ENCODE peak calls at places on chromosome 18, in eight cellular contexts. One of them, this sample, is unnamed.

GRCh38 chr18:79487198-79488165 is 91.8 kb downstream of the NFATC1 start:
- DNase-seq in D341Med: no peak
- DNase-seq in activated naive CD4-positive, alpha-beta T cell treated with Interleukin-2 at 50 U/mL for 16 hours: no peak
- DNase-seq in COR-L47: no peak
- DNase-seq in amygdala: no peak
- DNase-seq in HTR-8/SVneo: no peak
- DNase-seq in choroid plexus epithelial cell: no peak
- DNase-seq in endodermal cell: no peak
- DNase-seq in this sample: no peak

GRCh38 chr18:3114456-3114855 is 101.5 kb upstream of the LPIN2 start:
- DNase-seq in choroid plexus epithelial cell: no peak
- DNase-seq in D341Med: no peak
- DNase-seq in amygdala: no peak
- DNase-seq in activated naive CD4-positive, alpha-beta T cell treated with Interleukin-2 at 50 U/mL for 16 hours: no peak
- DNase-seq in endodermal cell: no peak
- DNase-seq in HTR-8/SVneo: no peak
- DNase-seq in COR-L47: no peak
- DNase-seq in this sample: peak

GRCh38 chr18:63265322-63265721 is 54.2 kb downstream of the BCL2 start:
- DNase-seq in D341Med: no peak
- DNase-seq in COR-L47: no peak
- DNase-seq in activated naive CD4-positive, alpha-beta T cell treated with Interleukin-2 at 50 U/mL for 16 hours: no peak
- DNase-seq in HTR-8/SVneo: no peak
- DNase-seq in endodermal cell: no peak
- DNase-seq in choroid plexus epithelial cell: no peak
- DNase-seq in amygdala: no peak
- DNase-seq in this sample: no peak

GRCh38 chr18:23540867-23541266 is 37.6 kb downstream of the RMC1 start:
- DNase-seq in amygdala: peak
- DNase-seq in endodermal cell: no peak
- DNase-seq in activated naive CD4-positive, alpha-beta T cell treated with Interleukin-2 at 50 U/mL for 16 hours: no peak
- DNase-seq in HTR-8/SVneo: no peak
- DNase-seq in choroid plexus epithelial cell: peak
- DNase-seq in D341Med: no peak
- DNase-seq in COR-L47: no peak
- DNase-seq in this sample: peak

GRCh38 chr18:32310119-32310518 is 120.3 kb downstream of the MEP1B start:
- DNase-seq in activated naive CD4-positive, alpha-beta T cell treated with Interleukin-2 at 50 U/mL for 16 hours: no peak
- DNase-seq in COR-L47: peak
- DNase-seq in choroid plexus epithelial cell: peak
- DNase-seq in HTR-8/SVneo: no peak
- DNase-seq in D341Med: no peak
- DNase-seq in amygdala: no peak
- DNase-seq in endodermal cell: no peak
- DNase-seq in this sample: peak

GRCh38 chr18:74541703-74542555 is 7.6 kb downstream of the CNDP1 start:
- DNase-seq in activated naive CD4-positive, alpha-beta T cell treated with Interleukin-2 at 50 U/mL for 16 hours: no peak
- DNase-seq in endodermal cell: peak
- DNase-seq in D341Med: no peak
- DNase-seq in COR-L47: no peak
- DNase-seq in amygdala: peak
- DNase-seq in HTR-8/SVneo: no peak
- DNase-seq in choroid plexus epithelial cell: no peak
- DNase-seq in this sample: no peak

GRCh38 chr18:25164837-25165791 is 186.9 kb downstream of the ZNF521 start:
- DNase-seq in HTR-8/SVneo: no peak
- DNase-seq in choroid plexus epithelial cell: peak
- DNase-seq in endodermal cell: no peak
- DNase-seq in D341Med: no peak
- DNase-seq in COR-L47: no peak
- DNase-seq in activated naive CD4-positive, alpha-beta T cell treated with Interleukin-2 at 50 U/mL for 16 hours: no peak
- DNase-seq in amygdala: no peak
- DNase-seq in this sample: peak

GRCh38 chr18:41266616-41267015 is 688.4 kb upstream of the PIK3C3 start:
- DNase-seq in activated naive CD4-positive, alpha-beta T cell treated with Interleukin-2 at 50 U/mL for 16 hours: no peak
- DNase-seq in HTR-8/SVneo: no peak
- DNase-seq in COR-L47: no peak
- DNase-seq in D341Med: no peak
- DNase-seq in choroid plexus epithelial cell: peak
- DNase-seq in amygdala: no peak
- DNase-seq in endodermal cell: no peak
- DNase-seq in this sample: peak

GRCh38 chr18:21443776-21444464 is 156.6 kb downstream of the ESCO1 start:
- DNase-seq in HTR-8/SVneo: no peak
- DNase-seq in amygdala: no peak
- DNase-seq in D341Med: no peak
- DNase-seq in choroid plexus epithelial cell: no peak
- DNase-seq in activated naive CD4-positive, alpha-beta T cell treated with Interleukin-2 at 50 U/mL for 16 hours: no peak
- DNase-seq in endodermal cell: no peak
- DNase-seq in COR-L47: no peak
- DNase-seq in this sample: no peak

GRCh38 chr18:40356153-40356552 is 1598.9 kb upstream of the PIK3C3 start:
- DNase-seq in amygdala: no peak
- DNase-seq in HTR-8/SVneo: no peak
- DNase-seq in activated naive CD4-positive, alpha-beta T cell treated with Interleukin-2 at 50 U/mL for 16 hours: no peak
- DNase-seq in endodermal cell: no peak
- DNase-seq in COR-L47: no peak
- DNase-seq in choroid plexus epithelial cell: no peak
- DNase-seq in D341Med: no peak
- DNase-seq in this sample: no peak

GRCh38 chr18:22699629-22700028 is 233.5 kb upstream of the RBBP8 start:
- DNase-seq in amygdala: no peak
- DNase-seq in activated naive CD4-positive, alpha-beta T cell treated with Interleukin-2 at 50 U/mL for 16 hours: no peak
- DNase-seq in choroid plexus epithelial cell: no peak
- DNase-seq in HTR-8/SVneo: no peak
- DNase-seq in endodermal cell: no peak
- DNase-seq in D341Med: no peak
- DNase-seq in COR-L47: no peak
- DNase-seq in this sample: no peak

GRCh38 chr18:40415224-40415791 is 1539.7 kb upstream of the PIK3C3 start:
- DNase-seq in activated naive CD4-positive, alpha-beta T cell treated with Interleukin-2 at 50 U/mL for 16 hours: no peak
- DNase-seq in choroid plexus epithelial cell: no peak
- DNase-seq in amygdala: no peak
- DNase-seq in D341Med: no peak
- DNase-seq in COR-L47: no peak
- DNase-seq in HTR-8/SVneo: no peak
- DNase-seq in endodermal cell: no peak
- DNase-seq in this sample: no peak

GRCh38 chr18:26804474-26804873 is 61.0 kb downstream of the AQP4 start:
- DNase-seq in endodermal cell: peak
- DNase-seq in D341Med: peak
- DNase-seq in activated naive CD4-positive, alpha-beta T cell treated with Interleukin-2 at 50 U/mL for 16 hours: no peak
- DNase-seq in COR-L47: peak
- DNase-seq in amygdala: peak
- DNase-seq in HTR-8/SVneo: no peak
- DNase-seq in choroid plexus epithelial cell: peak
- DNase-seq in this sample: no peak

GRCh38 chr18:63236990-63237389 is 82.6 kb downstream of the BCL2 start:
- DNase-seq in endodermal cell: no peak
- DNase-seq in choroid plexus epithelial cell: no peak
- DNase-seq in amygdala: peak
- DNase-seq in D341Med: no peak
- DNase-seq in activated naive CD4-positive, alpha-beta T cell treated with Interleukin-2 at 50 U/mL for 16 hours: no peak
- DNase-seq in HTR-8/SVneo: no peak
- DNase-seq in COR-L47: no peak
- DNase-seq in this sample: no peak

GRCh38 chr18:79904357-79905147 is 46.9 kb downstream of the SLC66A2 start:
- DNase-seq in HTR-8/SVneo: no peak
- DNase-seq in amygdala: no peak
- DNase-seq in choroid plexus epithelial cell: no peak
- DNase-seq in D341Med: no peak
- DNase-seq in endodermal cell: no peak
- DNase-seq in activated naive CD4-positive, alpha-beta T cell treated with Interleukin-2 at 50 U/mL for 16 hours: no peak
- DNase-seq in COR-L47: no peak
- DNase-seq in this sample: no peak

GRCh38 chr18:50162486-50163304 is 32.3 kb downstream of the MYO5B start:
- DNase-seq in D341Med: no peak
- DNase-seq in amygdala: no peak
- DNase-seq in HTR-8/SVneo: no peak
- DNase-seq in activated naive CD4-positive, alpha-beta T cell treated with Interleukin-2 at 50 U/mL for 16 hours: no peak
- DNase-seq in choroid plexus epithelial cell: no peak
- DNase-seq in COR-L47: no peak
- DNase-seq in endodermal cell: no peak
- DNase-seq in this sample: no peak

GRCh38 chr18:37254256-37254880 is 311.2 kb downstream of the CELF4 start:
- DNase-seq in choroid plexus epithelial cell: no peak
- DNase-seq in COR-L47: no peak
- DNase-seq in HTR-8/SVneo: no peak
- DNase-seq in amygdala: no peak
- DNase-seq in endodermal cell: no peak
- DNase-seq in activated naive CD4-positive, alpha-beta T cell treated with Interleukin-2 at 50 U/mL for 16 hours: no peak
- DNase-seq in D341Med: no peak
- DNase-seq in this sample: no peak

GRCh38 chr18:58723810-58724602 is 52.7 kb downstream of the MALT1 start:
- DNase-seq in amygdala: no peak
- DNase-seq in D341Med: no peak
- DNase-seq in HTR-8/SVneo: no peak
- DNase-seq in choroid plexus epithelial cell: no peak
- DNase-seq in activated naive CD4-positive, alpha-beta T cell treated with Interleukin-2 at 50 U/mL for 16 hours: no peak
- DNase-seq in endodermal cell: no peak
- DNase-seq in COR-L47: no peak
- DNase-seq in this sample: peak

GRCh38 chr18:13235326-13235937 is 16.9 kb downstream of the LDLRAD4 start:
- DNase-seq in HTR-8/SVneo: no peak
- DNase-seq in amygdala: no peak
- DNase-seq in COR-L47: no peak
- DNase-seq in choroid plexus epithelial cell: no peak
- DNase-seq in activated naive CD4-positive, alpha-beta T cell treated with Interleukin-2 at 50 U/mL for 16 hours: no peak
- DNase-seq in D341Med: no peak
- DNase-seq in endodermal cell: peak
- DNase-seq in this sample: no peak

GRCh38 chr18:53941601-53942335 is 282.7 kb downstream of the MBD2 start:
- DNase-seq in D341Med: no peak
- DNase-seq in HTR-8/SVneo: no peak
- DNase-seq in activated naive CD4-positive, alpha-beta T cell treated with Interleukin-2 at 50 U/mL for 16 hours: no peak
- DNase-seq in endodermal cell: no peak
- DNase-seq in COR-L47: no peak
- DNase-seq in choroid plexus epithelial cell: no peak
- DNase-seq in amygdala: no peak
- DNase-seq in this sample: no peak

GRCh38 chr18:5543854-5544389 is at the start of gene EPB41L3:
- DNase-seq in amygdala: no peak
- DNase-seq in COR-L47: peak
- DNase-seq in choroid plexus epithelial cell: peak
- DNase-seq in HTR-8/SVneo: no peak
- DNase-seq in activated naive CD4-positive, alpha-beta T cell treated with Interleukin-2 at 50 U/mL for 16 hours: no peak
- DNase-seq in D341Med: peak
- DNase-seq in endodermal cell: peak
- DNase-seq in this sample: no peak

GRCh38 chr18:48657446-48658120 is 118.8 kb downstream of the CTIF start:
- DNase-seq in HTR-8/SVneo: no peak
- DNase-seq in endodermal cell: no peak
- DNase-seq in activated naive CD4-positive, alpha-beta T cell treated with Interleukin-2 at 50 U/mL for 16 hours: no peak
- DNase-seq in D341Med: no peak
- DNase-seq in COR-L47: no peak
- DNase-seq in choroid plexus epithelial cell: peak
- DNase-seq in amygdala: peak
- DNase-seq in this sample: no peak

GRCh38 chr18:48571619-48572384 is 33.0 kb downstream of the CTIF start:
- DNase-seq in choroid plexus epithelial cell: no peak
- DNase-seq in amygdala: no peak
- DNase-seq in HTR-8/SVneo: no peak
- DNase-seq in COR-L47: no peak
- DNase-seq in D341Med: no peak
- DNase-seq in activated naive CD4-positive, alpha-beta T cell treated with Interleukin-2 at 50 U/mL for 16 hours: no peak
- DNase-seq in endodermal cell: no peak
- DNase-seq in this sample: no peak

GRCh38 chr18:12766986-12767433 is 64.2 kb downstream of the PSMG2 start:
- DNase-seq in D341Med: no peak
- DNase-seq in HTR-8/SVneo: no peak
- DNase-seq in COR-L47: no peak
- DNase-seq in activated naive CD4-positive, alpha-beta T cell treated with Interleukin-2 at 50 U/mL for 16 hours: no peak
- DNase-seq in choroid plexus epithelial cell: no peak
- DNase-seq in amygdala: no peak
- DNase-seq in endodermal cell: peak
- DNase-seq in this sample: no peak

GRCh38 chr18:33146009-33146408 is 294.5 kb downstream of the CCDC178 start:
- DNase-seq in amygdala: no peak
- DNase-seq in activated naive CD4-positive, alpha-beta T cell treated with Interleukin-2 at 50 U/mL for 16 hours: no peak
- DNase-seq in COR-L47: no peak
- DNase-seq in HTR-8/SVneo: no peak
- DNase-seq in D341Med: no peak
- DNase-seq in endodermal cell: no peak
- DNase-seq in choroid plexus epithelial cell: peak
- DNase-seq in this sample: no peak

GRCh38 chr18:57753063-57753462 is 50.1 kb downstream of the ATP8B1 start:
- DNase-seq in choroid plexus epithelial cell: no peak
- DNase-seq in amygdala: no peak
- DNase-seq in HTR-8/SVneo: no peak
- DNase-seq in activated naive CD4-positive, alpha-beta T cell treated with Interleukin-2 at 50 U/mL for 16 hours: no peak
- DNase-seq in D341Med: no peak
- DNase-seq in COR-L47: no peak
- DNase-seq in endodermal cell: no peak
- DNase-seq in this sample: no peak

GRCh38 chr18:23890589-23890988 is 124.0 kb upstream of the TTC39C start:
- DNase-seq in HTR-8/SVneo: peak
- DNase-seq in endodermal cell: no peak
- DNase-seq in activated naive CD4-positive, alpha-beta T cell treated with Interleukin-2 at 50 U/mL for 16 hours: no peak
- DNase-seq in amygdala: no peak
- DNase-seq in D341Med: no peak
- DNase-seq in choroid plexus epithelial cell: peak
- DNase-seq in COR-L47: no peak
- DNase-seq in this sample: no peak

GRCh38 chr18:59041819-59042476 is 97.7 kb upstream of the SEC11C start:
- DNase-seq in activated naive CD4-positive, alpha-beta T cell treated with Interleukin-2 at 50 U/mL for 16 hours: no peak
- DNase-seq in choroid plexus epithelial cell: no peak
- DNase-seq in D341Med: no peak
- DNase-seq in HTR-8/SVneo: no peak
- DNase-seq in endodermal cell: peak
- DNase-seq in COR-L47: no peak
- DNase-seq in amygdala: peak
- DNase-seq in this sample: no peak

GRCh38 chr18:2337552-2338141 is 233.7 kb downstream of the METTL4 start:
- DNase-seq in amygdala: no peak
- DNase-seq in COR-L47: no peak
- DNase-seq in endodermal cell: peak
- DNase-seq in activated naive CD4-positive, alpha-beta T cell treated with Interleukin-2 at 50 U/mL for 16 hours: peak
- DNase-seq in HTR-8/SVneo: no peak
- DNase-seq in D341Med: peak
- DNase-seq in choroid plexus epithelial cell: peak
- DNase-seq in this sample: peak

GRCh38 chr18:60020107-60020925 is 120.5 kb downstream of the PMAIP1 start:
- DNase-seq in HTR-8/SVneo: no peak
- DNase-seq in activated naive CD4-positive, alpha-beta T cell treated with Interleukin-2 at 50 U/mL for 16 hours: no peak
- DNase-seq in choroid plexus epithelial cell: peak
- DNase-seq in COR-L47: no peak
- DNase-seq in amygdala: no peak
- DNase-seq in endodermal cell: peak
- DNase-seq in D341Med: no peak
- DNase-seq in this sample: peak